ENCODE peak calls at places on chromosomes 3 and 15, in ten cellular contexts. One of them, this sample, is unnamed.

GRCh38 chr3:182969277-182969676 is 11.1 kb downstream of the DCUN1D1 start:
- DNase-seq in IMR-90: peak
- DNase-seq in foreskin fibroblast: peak
- DNase-seq in fibroblast of the aortic adventitia: peak
- DNase-seq in AG09309: peak
- DNase-seq in ovary: no peak
- DNase-seq in heart left ventricle: no peak
- DNase-seq in heart right ventricle: no peak
- DNase-seq in AG04450: peak
- DNase-seq in kidney: no peak
- DNase-seq in this sample: no peak

GRCh38 chr3:42061711-42062408 is 29.3 kb upstream of the TRAK1 start:
- DNase-seq in foreskin fibroblast: peak
- DNase-seq in IMR-90: peak
- DNase-seq in heart right ventricle: peak
- DNase-seq in fibroblast of the aortic adventitia: peak
- DNase-seq in ovary: no peak
- DNase-seq in heart left ventricle: peak
- DNase-seq in AG09309: peak
- DNase-seq in kidney: peak
- DNase-seq in AG04450: peak
- DNase-seq in this sample: no peak

GRCh38 chr3:169241575-169241927 is 422.0 kb downstream of the MECOM start:
- DNase-seq in AG09309: no peak
- DNase-seq in AG04450: no peak
- DNase-seq in heart left ventricle: no peak
- DNase-seq in foreskin fibroblast: peak
- DNase-seq in heart right ventricle: no peak
- DNase-seq in IMR-90: peak
- DNase-seq in kidney: no peak
- DNase-seq in ovary: no peak
- DNase-seq in fibroblast of the aortic adventitia: peak
- DNase-seq in this sample: no peak

GRCh38 chr15:50315814-50316630 is 39.0 kb downstream of the GABPB1 start:
- DNase-seq in foreskin fibroblast: peak
- DNase-seq in heart right ventricle: no peak
- DNase-seq in ovary: no peak
- DNase-seq in IMR-90: peak
- DNase-seq in heart left ventricle: no peak
- DNase-seq in AG09309: peak
- DNase-seq in kidney: no peak
- DNase-seq in fibroblast of the aortic adventitia: peak
- DNase-seq in AG04450: peak
- DNase-seq in this sample: peak

GRCh38 chr3:53238051-53238850 is 17.6 kb downstream of the TKT start:
- DNase-seq in IMR-90: peak
- DNase-seq in AG09309: peak
- DNase-seq in ovary: no peak
- DNase-seq in heart right ventricle: no peak
- DNase-seq in fibroblast of the aortic adventitia: peak
- DNase-seq in kidney: peak
- DNase-seq in heart left ventricle: no peak
- DNase-seq in foreskin fibroblast: peak
- DNase-seq in AG04450: peak
- DNase-seq in this sample: no peak

GRCh38 chr15:95302206-95302605 is 1028.3 kb upstream of the NR2F2 start:
- DNase-seq in AG09309: no peak
- DNase-seq in AG04450: no peak
- DNase-seq in IMR-90: no peak
- DNase-seq in heart left ventricle: no peak
- DNase-seq in kidney: no peak
- DNase-seq in foreskin fibroblast: no peak
- DNase-seq in fibroblast of the aortic adventitia: no peak
- DNase-seq in ovary: no peak
- DNase-seq in heart right ventricle: no peak
- DNase-seq in this sample: no peak

GRCh38 chr3:187522890-187523289 is 147.3 kb downstream of the SST start:
- DNase-seq in fibroblast of the aortic adventitia: no peak
- DNase-seq in ovary: no peak
- DNase-seq in foreskin fibroblast: no peak
- DNase-seq in kidney: no peak
- DNase-seq in IMR-90: no peak
- DNase-seq in AG04450: no peak
- DNase-seq in heart right ventricle: no peak
- DNase-seq in heart left ventricle: no peak
- DNase-seq in AG09309: no peak
- DNase-seq in this sample: no peak

GRCh38 chr3:65604863-65605526 is 433.7 kb downstream of the MAGI1 start:
- DNase-seq in ovary: no peak
- DNase-seq in AG04450: no peak
- DNase-seq in fibroblast of the aortic adventitia: peak
- DNase-seq in IMR-90: peak
- DNase-seq in heart right ventricle: no peak
- DNase-seq in heart left ventricle: no peak
- DNase-seq in kidney: no peak
- DNase-seq in foreskin fibroblast: peak
- DNase-seq in AG09309: peak
- DNase-seq in this sample: no peak

GRCh38 chr15:68526784-68527183 is 52.0 kb upstream of the CORO2B start:
- DNase-seq in heart right ventricle: no peak
- DNase-seq in IMR-90: no peak
- DNase-seq in AG04450: no peak
- DNase-seq in heart left ventricle: no peak
- DNase-seq in foreskin fibroblast: no peak
- DNase-seq in AG09309: no peak
- DNase-seq in kidney: no peak
- DNase-seq in ovary: no peak
- DNase-seq in fibroblast of the aortic adventitia: no peak
- DNase-seq in this sample: peak

GRCh38 chr3:82011336-82011735 is 249.9 kb upstream of the GBE1 start:
- DNase-seq in ovary: no peak
- DNase-seq in foreskin fibroblast: no peak
- DNase-seq in kidney: no peak
- DNase-seq in IMR-90: no peak
- DNase-seq in fibroblast of the aortic adventitia: no peak
- DNase-seq in heart left ventricle: no peak
- DNase-seq in AG04450: no peak
- DNase-seq in AG09309: no peak
- DNase-seq in heart right ventricle: no peak
- DNase-seq in this sample: no peak

GRCh38 chr3:131543714-131544113 is 40.9 kb upstream of the MRPL3 start:
- DNase-seq in heart right ventricle: peak
- DNase-seq in fibroblast of the aortic adventitia: peak
- DNase-seq in foreskin fibroblast: peak
- DNase-seq in AG04450: peak
- DNase-seq in ovary: peak
- DNase-seq in AG09309: peak
- DNase-seq in heart left ventricle: peak
- DNase-seq in IMR-90: peak
- DNase-seq in kidney: peak
- DNase-seq in this sample: no peak

GRCh38 chr15:57060799-57061198 is 142.4 kb downstream of the TCF12 start:
- DNase-seq in AG04450: peak
- DNase-seq in IMR-90: peak
- DNase-seq in heart right ventricle: no peak
- DNase-seq in foreskin fibroblast: peak
- DNase-seq in fibroblast of the aortic adventitia: peak
- DNase-seq in ovary: no peak
- DNase-seq in heart left ventricle: no peak
- DNase-seq in kidney: no peak
- DNase-seq in AG09309: peak
- DNase-seq in this sample: no peak

GRCh38 chr3:187456268-187456667 is 88.1 kb downstream of the RTP4 start:
- DNase-seq in kidney: peak
- DNase-seq in heart left ventricle: peak
- DNase-seq in heart right ventricle: peak
- DNase-seq in fibroblast of the aortic adventitia: peak
- DNase-seq in AG04450: no peak
- DNase-seq in ovary: peak
- DNase-seq in foreskin fibroblast: peak
- DNase-seq in IMR-90: no peak
- DNase-seq in AG09309: peak
- DNase-seq in this sample: no peak

GRCh38 chr15:56440226-56440770 is 24.6 kb downstream of the MNS1 start:
- DNase-seq in ovary: no peak
- DNase-seq in IMR-90: no peak
- DNase-seq in heart left ventricle: no peak
- DNase-seq in heart right ventricle: no peak
- DNase-seq in fibroblast of the aortic adventitia: no peak
- DNase-seq in kidney: no peak
- DNase-seq in AG04450: no peak
- DNase-seq in foreskin fibroblast: no peak
- DNase-seq in AG09309: no peak
- DNase-seq in this sample: no peak

GRCh38 chr3:53253707-53254106 is 2.1 kb downstream of the TKT start:
- DNase-seq in heart right ventricle: no peak
- DNase-seq in ovary: no peak
- DNase-seq in IMR-90: no peak
- DNase-seq in AG09309: no peak
- DNase-seq in kidney: no peak
- DNase-seq in heart left ventricle: no peak
- DNase-seq in AG04450: no peak
- DNase-seq in fibroblast of the aortic adventitia: no peak
- DNase-seq in foreskin fibroblast: no peak
- DNase-seq in this sample: no peak

GRCh38 chr15:42073418-42073817 is 20.9 kb downstream of the PLA2G4D start:
- DNase-seq in AG09309: no peak
- DNase-seq in fibroblast of the aortic adventitia: no peak
- DNase-seq in ovary: no peak
- DNase-seq in heart right ventricle: no peak
- DNase-seq in AG04450: no peak
- DNase-seq in kidney: no peak
- DNase-seq in foreskin fibroblast: no peak
- DNase-seq in heart left ventricle: no peak
- DNase-seq in IMR-90: no peak
- DNase-seq in this sample: no peak

GRCh38 chr3:143849854-143850549 is 1.7 kb upstream of the SLC9A9 start:
- DNase-seq in ovary: no peak
- DNase-seq in IMR-90: peak
- DNase-seq in foreskin fibroblast: peak
- DNase-seq in AG09309: peak
- DNase-seq in AG04450: peak
- DNase-seq in fibroblast of the aortic adventitia: peak
- DNase-seq in heart left ventricle: no peak
- DNase-seq in heart right ventricle: no peak
- DNase-seq in kidney: no peak
- DNase-seq in this sample: no peak

GRCh38 chr3:51710631-51711351 is 3.9 kb downstream of the GRM2 start:
- DNase-seq in heart left ventricle: no peak
- DNase-seq in AG04450: no peak
- DNase-seq in foreskin fibroblast: peak
- DNase-seq in IMR-90: no peak
- DNase-seq in fibroblast of the aortic adventitia: no peak
- DNase-seq in AG09309: no peak
- DNase-seq in ovary: no peak
- DNase-seq in kidney: peak
- DNase-seq in heart right ventricle: no peak
- DNase-seq in this sample: no peak
- TF ChIP-seq CTCF in heart left ventricle: no peak
- TF ChIP-seq CTCF in AG04450: no peak
- TF ChIP-seq CTCF in foreskin fibroblast: no peak
- TF ChIP-seq CTCF in IMR-90: no peak
- TF ChIP-seq CTCF in fibroblast of the aortic adventitia: no peak
- TF ChIP-seq CTCF in AG09309: no peak
- TF ChIP-seq CTCF in ovary: no peak
- TF ChIP-seq CTCF in kidney: no peak
- TF ChIP-seq CTCF in heart right ventricle: no peak
- TF ChIP-seq CTCF in this sample: no peak

GRCh38 chr3:13879102-13879945 is 547 bp downstream of the WNT7A start:
- DNase-seq in AG09309: no peak
- DNase-seq in ovary: no peak
- DNase-seq in foreskin fibroblast: peak
- DNase-seq in kidney: peak
- DNase-seq in heart right ventricle: no peak
- DNase-seq in heart left ventricle: no peak
- DNase-seq in fibroblast of the aortic adventitia: no peak
- DNase-seq in IMR-90: no peak
- DNase-seq in AG04450: no peak
- DNase-seq in this sample: no peak
- H3K4me3 ChIP-seq in AG09309: no peak
- H3K4me3 ChIP-seq in ovary: no peak
- H3K4me3 ChIP-seq in foreskin fibroblast: no peak
- H3K4me3 ChIP-seq in kidney: no peak
- H3K4me3 ChIP-seq in heart right ventricle: peak
- H3K4me3 ChIP-seq in heart left ventricle: peak
- H3K4me3 ChIP-seq in fibroblast of the aortic adventitia: no peak
- H3K4me3 ChIP-seq in IMR-90: no peak
- H3K4me3 ChIP-seq in AG04450: no peak
- H3K4me3 ChIP-seq in this sample: no peak

GRCh38 chr3:66822059-66823009 is 175.8 kb upstream of the KBTBD8 start:
- DNase-seq in foreskin fibroblast: peak
- DNase-seq in AG09309: no peak
- DNase-seq in AG04450: peak
- DNase-seq in kidney: no peak
- DNase-seq in heart left ventricle: peak
- DNase-seq in ovary: peak
- DNase-seq in IMR-90: peak
- DNase-seq in heart right ventricle: peak
- DNase-seq in fibroblast of the aortic adventitia: peak
- DNase-seq in this sample: peak
- TF ChIP-seq CTCF in foreskin fibroblast: peak
- TF ChIP-seq CTCF in AG09309: peak
- TF ChIP-seq CTCF in AG04450: peak
- TF ChIP-seq CTCF in kidney: peak
- TF ChIP-seq CTCF in heart left ventricle: peak
- TF ChIP-seq CTCF in ovary: peak
- TF ChIP-seq CTCF in IMR-90: peak
- TF ChIP-seq CTCF in heart right ventricle: peak
- TF ChIP-seq CTCF in fibroblast of the aortic adventitia: peak
- TF ChIP-seq CTCF in this sample: peak

GRCh38 chr3:49680493-49681231 is 6.5 kb downstream of the APEH start:
- DNase-seq in fibroblast of the aortic adventitia: no peak
- DNase-seq in kidney: no peak
- DNase-seq in IMR-90: no peak
- DNase-seq in AG09309: no peak
- DNase-seq in heart left ventricle: no peak
- DNase-seq in heart right ventricle: no peak
- DNase-seq in foreskin fibroblast: no peak
- DNase-seq in AG04450: no peak
- DNase-seq in ovary: no peak
- DNase-seq in this sample: no peak
- H3K4me3 ChIP-seq in fibroblast of the aortic adventitia: no peak
- H3K4me3 ChIP-seq in kidney: no peak
- H3K4me3 ChIP-seq in IMR-90: no peak
- H3K4me3 ChIP-seq in AG09309: no peak
- H3K4me3 ChIP-seq in heart left ventricle: no peak
- H3K4me3 ChIP-seq in heart right ventricle: no peak
- H3K4me3 ChIP-seq in foreskin fibroblast: no peak
- H3K4me3 ChIP-seq in AG04450: no peak
- H3K4me3 ChIP-seq in ovary: no peak
- H3K4me3 ChIP-seq in this sample: no peak